ENCODE peak calls at places on chromosomes 6 and 20, in seven cellular contexts. One of them, this sample, is unnamed.

GRCh38 chr6:131654326-131654725 is 17.2 kb downstream of the ENPP3 start:
- DNase-seq in adrenal gland: no peak
- DNase-seq in OCI-LY7: no peak
- DNase-seq in spleen: no peak
- DNase-seq in transverse colon: no peak
- DNase-seq in right atrium auricular region: no peak
- DNase-seq in A549: no peak
- DNase-seq in this sample: no peak

GRCh38 chr6:144408151-144408550 is 123.0 kb downstream of the UTRN start:
- DNase-seq in OCI-LY7: no peak
- DNase-seq in A549: no peak
- DNase-seq in spleen: no peak
- DNase-seq in adrenal gland: peak; percentile 12
- DNase-seq in right atrium auricular region: no peak
- DNase-seq in transverse colon: no peak
- DNase-seq in this sample: peak; percentile 61

GRCh38 chr6:114465511-114465910 is 122.7 kb upstream of the HS3ST5 start:
- DNase-seq in OCI-LY7: no peak
- DNase-seq in A549: no peak
- DNase-seq in right atrium auricular region: no peak
- DNase-seq in transverse colon: no peak
- DNase-seq in adrenal gland: no peak
- DNase-seq in spleen: no peak
- DNase-seq in this sample: no peak

GRCh38 chr6:125746731-125747588 is 2.5 kb upstream of the HEY2 start:
- DNase-seq in spleen: peak; percentile 83
- DNase-seq in transverse colon: peak; percentile 71
- DNase-seq in A549: no peak
- DNase-seq in OCI-LY7: peak; percentile 61
- DNase-seq in adrenal gland: peak; percentile 82
- DNase-seq in right atrium auricular region: peak; percentile 82
- DNase-seq in this sample: peak; percentile 71

GRCh38 chr6:77341058-77341986 is 122.0 kb downstream of the HTR1B start:
- DNase-seq in transverse colon: no peak
- DNase-seq in adrenal gland: peak; percentile 82
- DNase-seq in OCI-LY7: no peak
- DNase-seq in right atrium auricular region: no peak
- DNase-seq in spleen: no peak
- DNase-seq in A549: no peak
- DNase-seq in this sample: peak; percentile 53

GRCh38 chr6:142537612-142538478 is 236.0 kb downstream of the ADGRG6 start:
- DNase-seq in spleen: no peak
- DNase-seq in adrenal gland: no peak
- DNase-seq in OCI-LY7: peak; percentile 29
- DNase-seq in right atrium auricular region: no peak
- DNase-seq in transverse colon: no peak
- DNase-seq in A549: no peak
- DNase-seq in this sample: no peak

GRCh38 chr6:44041461-44042260 is 85.6 kb downstream of the MRPL14 start:
- DNase-seq in right atrium auricular region: no peak
- DNase-seq in A549: peak; percentile 57
- DNase-seq in transverse colon: peak; percentile 34
- DNase-seq in spleen: peak; percentile 22
- DNase-seq in OCI-LY7: no peak
- DNase-seq in adrenal gland: peak; percentile 81
- DNase-seq in this sample: no peak

GRCh38 chr20:62644802-62645496 is 2.6 kb downstream of the SLCO4A1 start:
- DNase-seq in spleen: no peak
- DNase-seq in transverse colon: peak; percentile 81
- DNase-seq in OCI-LY7: no peak
- DNase-seq in right atrium auricular region: no peak
- DNase-seq in adrenal gland: no peak
- DNase-seq in A549: no peak
- DNase-seq in this sample: no peak

GRCh38 chr20:47137231-47137865 is 219.2 kb downstream of the ZMYND8 start:
- DNase-seq in right atrium auricular region: no peak
- DNase-seq in spleen: no peak
- DNase-seq in A549: no peak
- DNase-seq in transverse colon: no peak
- DNase-seq in OCI-LY7: no peak
- DNase-seq in adrenal gland: no peak
- DNase-seq in this sample: no peak

GRCh38 chr6:84280030-84280429 is 52.6 kb upstream of the CEP162 start:
- DNase-seq in A549: no peak
- DNase-seq in spleen: no peak
- DNase-seq in adrenal gland: no peak
- DNase-seq in right atrium auricular region: no peak
- DNase-seq in OCI-LY7: no peak
- DNase-seq in transverse colon: no peak
- DNase-seq in this sample: no peak

GRCh38 chr6:5730586-5731263 is 276.0 kb downstream of the NRN1 start:
- DNase-seq in A549: no peak
- DNase-seq in OCI-LY7: no peak
- DNase-seq in spleen: no peak
- DNase-seq in adrenal gland: peak; percentile 45
- DNase-seq in right atrium auricular region: no peak
- DNase-seq in transverse colon: no peak
- DNase-seq in this sample: no peak

GRCh38 chr20:18585134-18585533 is 2.7 kb upstream of the DTD1 start:
- DNase-seq in OCI-LY7: no peak
- DNase-seq in spleen: no peak
- DNase-seq in right atrium auricular region: no peak
- DNase-seq in adrenal gland: no peak
- DNase-seq in A549: no peak
- DNase-seq in transverse colon: no peak
- DNase-seq in this sample: no peak

GRCh38 chr6:20868397-20869185 is 334.3 kb downstream of the CDKAL1 start:
- DNase-seq in right atrium auricular region: no peak
- DNase-seq in A549: no peak
- DNase-seq in OCI-LY7: no peak
- DNase-seq in spleen: no peak
- DNase-seq in transverse colon: no peak
- DNase-seq in adrenal gland: no peak
- DNase-seq in this sample: no peak

GRCh38 chr6:52539607-52540006 is 37.3 kb downstream of the TRAM2 start:
- DNase-seq in adrenal gland: no peak
- DNase-seq in A549: no peak
- DNase-seq in transverse colon: no peak
- DNase-seq in OCI-LY7: no peak
- DNase-seq in right atrium auricular region: no peak
- DNase-seq in spleen: no peak
- DNase-seq in this sample: no peak
- H3K4me1 ChIP-seq in adrenal gland: peaks cover 11% of the 10 kb centered on the region
- H3K4me1 ChIP-seq in A549: peaks cover 64% of the 10 kb centered on the region
- H3K4me1 ChIP-seq in transverse colon: peaks cover 12% of the 10 kb centered on the region
- H3K4me1 ChIP-seq in OCI-LY7: peaks cover 75% of the 10 kb centered on the region
- H3K4me1 ChIP-seq in right atrium auricular region: peaks cover 82% of the 10 kb centered on the region
- H3K4me1 ChIP-seq in spleen: peaks cover 26% of the 10 kb centered on the region
- H3K4me1 ChIP-seq in this sample: peaks cover 83% of the 10 kb centered on the region

GRCh38 chr6:50259903-50260302 is 210.2 kb upstream of the DEFB112 start:
- DNase-seq in adrenal gland: no peak
- DNase-seq in right atrium auricular region: no peak
- DNase-seq in OCI-LY7: no peak
- DNase-seq in A549: no peak
- DNase-seq in transverse colon: no peak
- DNase-seq in spleen: no peak
- DNase-seq in this sample: no peak

GRCh38 chr6:50270427-50270826 is 220.7 kb upstream of the DEFB112 start:
- DNase-seq in transverse colon: no peak
- DNase-seq in A549: no peak
- DNase-seq in adrenal gland: no peak
- DNase-seq in right atrium auricular region: no peak
- DNase-seq in OCI-LY7: no peak
- DNase-seq in spleen: no peak
- DNase-seq in this sample: no peak

GRCh38 chr6:50264995-50265571 is 215.4 kb upstream of the DEFB112 start:
- DNase-seq in adrenal gland: peak; percentile 34
- DNase-seq in A549: no peak
- DNase-seq in right atrium auricular region: no peak
- DNase-seq in OCI-LY7: no peak
- DNase-seq in spleen: no peak
- DNase-seq in transverse colon: no peak
- DNase-seq in this sample: no peak
- TF ChIP-seq CTCF in adrenal gland: peak; percentile 17
- TF ChIP-seq CTCF in A549: no peak
- TF ChIP-seq CTCF in right atrium auricular region: no peak
- TF ChIP-seq CTCF in OCI-LY7: peak; percentile 60
- TF ChIP-seq CTCF in spleen: no peak
- TF ChIP-seq CTCF in transverse colon: no peak
- TF ChIP-seq CTCF in this sample: no peak

GRCh38 chr6:100618349-100618671 is 153.6 kb upstream of the SIM1 start:
- DNase-seq in adrenal gland: no peak
- DNase-seq in spleen: no peak
- DNase-seq in right atrium auricular region: no peak
- DNase-seq in OCI-LY7: no peak
- DNase-seq in transverse colon: no peak
- DNase-seq in A549: no peak
- DNase-seq in this sample: no peak
- H3K27ac ChIP-seq in adrenal gland: no peak overlapping the region
- H3K27ac ChIP-seq in spleen: no peak overlapping the region
- H3K27ac ChIP-seq in right atrium auricular region: no peak overlapping the region
- H3K27ac ChIP-seq in OCI-LY7: no peak overlapping the region
- H3K27ac ChIP-seq in transverse colon: no peak overlapping the region
- H3K27ac ChIP-seq in A549: no peak overlapping the region
- H3K27ac ChIP-seq in this sample: no peak overlapping the region

DNA sequence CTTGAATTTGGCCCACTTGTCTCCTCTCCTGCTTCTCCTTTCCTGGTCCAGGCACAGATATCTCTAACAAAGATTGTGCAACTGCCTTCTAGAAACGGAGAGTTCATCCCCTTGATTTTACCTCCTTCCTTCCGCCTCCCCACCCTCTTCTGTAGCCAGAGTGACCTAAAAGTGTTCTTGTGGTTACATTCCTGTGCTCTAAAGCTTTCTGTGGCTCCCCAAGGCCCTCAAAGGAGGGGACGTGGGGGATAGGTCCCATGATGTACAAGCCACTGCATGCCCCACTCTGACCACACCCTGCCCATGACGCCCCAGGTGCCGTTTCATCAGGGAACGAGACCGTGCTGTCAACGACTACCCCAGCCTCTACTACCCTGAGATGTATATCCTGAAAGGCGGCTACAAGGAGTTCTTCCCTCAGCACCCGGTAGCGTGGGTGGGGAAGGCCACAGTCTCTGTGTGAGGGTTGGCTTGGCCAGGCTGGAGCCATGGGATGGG is 8.2 kb downstream of the CDC25B start:
- DNase-seq in spleen: peak; percentile 54
- DNase-seq in right atrium auricular region: no peak
- DNase-seq in OCI-LY7: no peak
- DNase-seq in A549: no peak
- DNase-seq in transverse colon: no peak
- DNase-seq in adrenal gland: no peak
- DNase-seq in this sample: no peak
- H3K4me1 ChIP-seq in spleen: peaks cover 34% of the 10 kb centered on the region
- H3K4me1 ChIP-seq in right atrium auricular region: peaks cover 38% of the 10 kb centered on the region
- H3K4me1 ChIP-seq in OCI-LY7: peaks cover 24% of the 10 kb centered on the region
- H3K4me1 ChIP-seq in A549: peaks cover 84% of the 10 kb centered on the region
- H3K4me1 ChIP-seq in transverse colon: peaks cover 27% of the 10 kb centered on the region
- H3K4me1 ChIP-seq in adrenal gland: peaks cover 29% of the 10 kb centered on the region
- H3K4me1 ChIP-seq in this sample: peaks cover 33% of the 10 kb centered on the region

GRCh38 chr6:46555129-46555528 is 63.9 kb upstream of the RCAN2 start:
- DNase-seq in transverse colon: no peak
- DNase-seq in OCI-LY7: peak; percentile 13
- DNase-seq in spleen: no peak
- DNase-seq in right atrium auricular region: no peak
- DNase-seq in A549: no peak
- DNase-seq in adrenal gland: no peak
- DNase-seq in this sample: no peak

GRCh38 chr6:46549155-46549554 is 57.9 kb upstream of the RCAN2 start:
- DNase-seq in right atrium auricular region: no peak
- DNase-seq in A549: no peak
- DNase-seq in OCI-LY7: no peak
- DNase-seq in adrenal gland: no peak
- DNase-seq in transverse colon: no peak
- DNase-seq in spleen: no peak
- DNase-seq in this sample: no peak
- TF ChIP-seq CTCF in right atrium auricular region: no peak
- TF ChIP-seq CTCF in A549: no peak
- TF ChIP-seq CTCF in OCI-LY7: no peak
- TF ChIP-seq CTCF in adrenal gland: no peak
- TF ChIP-seq CTCF in transverse colon: no peak
- TF ChIP-seq CTCF in spleen: no peak
- TF ChIP-seq CTCF in this sample: no peak

GRCh38 chr6:146050168-146050567 is 21.3 kb downstream of the GRM1 start:
- DNase-seq in transverse colon: no peak
- DNase-seq in A549: no peak
- DNase-seq in right atrium auricular region: no peak
- DNase-seq in adrenal gland: no peak
- DNase-seq in spleen: no peak
- DNase-seq in OCI-LY7: no peak
- DNase-seq in this sample: no peak
- H3K27ac ChIP-seq in transverse colon: no peak overlapping the region
- H3K27ac ChIP-seq in A549: no peak overlapping the region
- H3K27ac ChIP-seq in right atrium auricular region: no peak overlapping the region
- H3K27ac ChIP-seq in adrenal gland: no peak overlapping the region
- H3K27ac ChIP-seq in spleen: no peak overlapping the region
- H3K27ac ChIP-seq in OCI-LY7: no peak overlapping the region
- H3K27ac ChIP-seq in this sample: no peak overlapping the region